ENCODE peak calls at places on chromosomes 12 and 14, in seven cellular contexts. J is cardiac muscle cell, L is transverse colon, H is colonic mucosa, K is pancreas, W is K562, X is tibial nerve. U is an unnamed sample.

GRCh38 chr12:32217354-32218310 is 111.0 kb downstream of the BICD1 start:
- DNase-seq in J (no peak), L (peak), H (no peak), K (no peak), W (no peak), X (peak), U (peak)

GRCh38 chr12:123038966-123039365 is 58.5 kb downstream of the ARL6IP4 start:
- DNase-seq in J (no peak), L (no peak), H (no peak), K (no peak), W (no peak), X (no peak), U (no peak)

GRCh38 chr14:75249251-75249957 is 29.2 kb upstream of the FOS start:
- DNase-seq in J (peak), L (peak), H (no peak), K (peak), W (peak), X (no peak), U (no peak)

GRCh38 chr12:51424662-51425539 is at the start of gene SLC4A8:
- DNase-seq in J (peak), L (peak), H (peak), K (peak), W (peak), X (peak), U (peak)

GRCh38 chr12:52740591-52740990 is 36.6 kb downstream of the KRT76 start:
- DNase-seq in J (no peak), L (no peak), H (no peak), K (no peak), W (no peak), X (no peak), U (no peak)

GRCh38 chr12:48193623-48194022 is 9.5 kb downstream of the OR10AD1 start:
- DNase-seq in J (no peak), L (no peak), H (no peak), K (no peak), W (no peak), X (no peak), U (no peak)

GRCh38 chr12:46617167-46617566 is 208.6 kb downstream of the SLC38A4 start:
- DNase-seq in J (no peak), L (peak), H (no peak), K (no peak), W (no peak), X (peak), U (peak)

GRCh38 chr12:58424735-58425379 is 483.5 kb downstream of the ATP23 start:
- DNase-seq in J (no peak), L (no peak), H (no peak), K (no peak), W (no peak), X (no peak), U (no peak)

GRCh38 chr12:124651508-124652273 is 84.3 kb upstream of the NCOR2 start:
- DNase-seq in J (no peak), L (no peak), H (no peak), K (no peak), W (no peak), X (no peak), U (no peak)

GRCh38 chr14:91410781-91411536 is 6.7 kb downstream of the CCDC88C start:
- DNase-seq in J (no peak), L (no peak), H (no peak), K (peak), W (no peak), X (no peak), U (no peak)

GRCh38 chr14:100541621-100542560 is 45.3 kb downstream of the BEGAIN start:
- DNase-seq in J (no peak), L (no peak), H (no peak), K (peak), W (no peak), X (no peak), U (no peak)

GRCh38 chr12:112808176-112808575 is 16.6 kb downstream of the RPH3A start:
- DNase-seq in J (no peak), L (no peak), H (no peak), K (no peak), W (no peak), X (no peak), U (no peak)

GRCh38 chr12:132273992-132274334 is 55.4 kb downstream of the GALNT9 start:
- DNase-seq in J (no peak), L (no peak), H (no peak), K (no peak), W (no peak), X (no peak), U (no peak)
- TF ChIP-seq CTCF in J (no peak), L (no peak), H (no peak), K (no peak), W (no peak), X (no peak), U (no peak)

DNA sequence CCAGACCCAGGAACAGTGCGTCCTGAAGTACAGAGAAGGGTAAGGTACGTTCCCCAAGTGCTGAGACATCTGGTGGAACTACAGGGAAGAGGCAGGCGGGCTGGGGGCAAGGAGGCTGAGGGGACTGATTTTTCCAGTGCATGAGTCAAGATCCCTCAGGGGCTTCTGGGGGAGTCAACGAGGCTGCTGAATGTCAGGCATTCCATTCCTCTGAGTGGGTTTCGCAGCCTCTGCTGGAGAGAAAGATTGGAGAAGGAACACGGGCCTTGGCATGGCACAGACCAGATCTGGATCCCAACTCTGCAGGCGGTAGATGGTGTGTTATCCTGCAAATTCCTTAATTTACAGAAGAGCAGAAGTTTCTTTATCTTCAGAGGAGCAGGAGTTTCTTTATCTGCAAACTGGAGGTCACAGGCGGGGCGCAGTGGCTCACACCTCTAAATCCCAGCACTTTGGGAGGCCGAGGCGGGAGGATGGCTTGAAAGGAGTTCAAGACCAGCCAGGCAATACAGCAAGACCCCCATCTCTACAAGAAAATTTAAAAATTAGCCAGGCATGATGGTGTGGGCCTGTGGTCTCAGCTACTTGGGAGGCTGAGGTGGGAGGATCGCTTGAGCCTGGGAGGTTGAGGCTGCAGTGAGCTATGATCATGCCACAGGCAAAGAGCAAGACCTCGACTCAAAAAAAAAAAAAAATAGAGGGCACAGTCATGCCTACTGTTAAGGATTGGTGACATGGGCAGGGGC is 132.6 kb upstream of the MAP1LC3B2 start:
- DNase-seq in J (peak), L (peak), H (no peak), K (no peak), W (peak), X (peak), U (peak)
- H3K4me3 ChIP-seq in J (no peak), L (no peak), H (no peak), K (no peak), W (no peak), X (no peak), U (no peak)

GRCh38 chr12:94148841-94149780 is 734 bp downstream of the PLXNC1 start:
- DNase-seq in J (peak), L (peak), H (peak), K (peak), W (no peak), X (no peak), U (peak)
- H3K27ac ChIP-seq in J (no peak), L (peak), H (peak), K (peak), W (no peak), X (peak), U (no peak)

GRCh38 chr12:91367234-91367849 is 184.7 kb upstream of the DCN start:
- DNase-seq in J (no peak), L (no peak), H (no peak), K (no peak), W (peak), X (no peak), U (peak)
- TF ChIP-seq CTCF in J (peak), L (no peak), H (no peak), K (peak), W (peak), X (no peak), U (peak)

DNA sequence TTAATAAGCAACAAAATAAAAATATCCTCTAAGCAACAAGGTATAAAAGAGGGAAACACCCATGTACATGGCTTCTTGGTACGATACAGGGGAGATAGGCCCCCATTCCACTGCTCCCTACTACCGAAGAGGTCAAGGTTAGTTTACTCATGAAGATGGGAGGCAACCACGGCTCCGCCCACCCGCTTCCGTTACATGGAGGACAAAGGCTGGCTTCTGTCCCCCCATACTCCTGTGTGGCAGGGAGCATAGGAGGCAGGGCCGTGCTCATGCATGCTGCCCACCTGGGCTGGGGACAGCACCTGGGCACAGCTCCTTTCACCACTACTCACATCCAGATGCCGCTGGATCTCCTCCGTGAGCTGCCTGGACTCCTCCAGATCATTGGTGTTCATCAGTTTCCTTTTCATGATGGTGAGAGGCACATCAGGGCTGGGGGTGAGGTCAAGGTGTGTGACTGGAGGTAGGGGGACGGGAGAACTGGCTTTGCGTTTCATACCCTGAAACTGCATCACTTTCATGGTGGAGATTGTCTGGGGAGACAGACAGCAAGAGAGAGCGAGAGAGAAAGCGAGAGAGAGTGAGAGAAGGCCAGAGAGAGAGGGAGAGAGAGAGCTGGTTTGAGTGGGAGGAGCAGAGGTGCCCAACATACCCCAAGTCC is 39.0 kb downstream of the LGMN start:
- DNase-seq in J (no peak), L (no peak), H (no peak), K (no peak), W (no peak), X (no peak), U (no peak)
- H3K4me3 ChIP-seq in J (no peak), L (no peak), H (no peak), K (no peak), W (no peak), X (no peak), U (no peak)

GRCh38 chr12:80676856-80677255 is 30.6 kb upstream of the MYF6 start:
- DNase-seq in J (no peak), L (no peak), H (no peak), K (no peak), W (no peak), X (no peak), U (no peak)

GRCh38 chr12:80681786-80682185 is 25.6 kb upstream of the MYF6 start:
- DNase-seq in J (no peak), L (no peak), H (no peak), K (no peak), W (no peak), X (no peak), U (no peak)

GRCh38 chr12:80681287-80681686 is 26.1 kb upstream of the MYF6 start:
- DNase-seq in J (no peak), L (no peak), H (no peak), K (no peak), W (no peak), X (no peak), U (no peak)

GRCh38 chr12:80677994-80678393 is 29.4 kb upstream of the MYF6 start:
- DNase-seq in J (no peak), L (no peak), H (no peak), K (no peak), W (no peak), X (no peak), U (no peak)

DNA sequence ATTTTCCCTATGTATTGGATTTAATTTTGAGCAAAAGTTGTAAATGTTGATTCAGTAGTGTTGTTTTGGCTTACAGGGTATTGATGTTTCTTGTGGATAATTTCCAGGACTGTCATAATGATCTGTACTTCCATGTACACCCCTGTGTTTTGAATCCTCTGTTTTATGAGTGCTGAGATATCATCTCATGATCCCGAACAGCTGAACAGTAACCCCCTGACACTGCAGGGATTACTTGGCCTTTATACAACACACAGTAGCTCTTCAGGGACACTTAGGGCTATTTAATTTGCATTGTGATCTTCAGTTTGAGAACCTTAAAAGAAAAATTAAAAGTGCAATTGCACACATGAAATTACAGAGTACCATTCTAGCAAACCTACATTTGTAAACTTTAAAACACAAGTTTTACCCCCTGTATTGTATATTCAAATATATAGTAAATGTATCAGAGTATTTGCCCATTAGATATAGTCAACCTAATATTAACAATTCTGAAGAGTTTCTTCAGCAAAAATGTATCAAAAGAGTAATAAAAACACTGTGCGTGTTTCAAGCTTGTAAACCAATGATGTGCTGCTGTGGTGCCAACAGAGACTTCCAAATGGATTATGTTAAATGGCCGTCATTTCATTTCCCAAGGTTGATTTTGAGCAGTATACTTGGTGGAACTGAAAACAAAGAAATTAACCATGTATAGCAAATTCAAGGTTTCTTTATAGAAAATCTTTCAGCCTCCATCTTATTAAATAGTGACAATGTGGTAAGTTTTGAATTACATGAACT is 27.9 kb upstream of the MYF6 start:
- DNase-seq in J (no peak), L (no peak), H (no peak), K (no peak), W (no peak), X (no peak), U (no peak)
- H3K27ac ChIP-seq in J (no peak), L (no peak), H (no peak), K (no peak), W (no peak), X (no peak), U (no peak)

U was measured in brain microvascular endothelial cell.